ENCODE peak calls at places on chromosomes 3 and 15, in eight cellular contexts. M, H, X, O, L, Z, J and Q are unnamed samples.

GRCh38 chr15:57340673-57341259 is 35.5 kb upstream of the CGNL1 start:
- DNase-seq in M (no peak), H (peak), X (peak), O (peak), L (no peak), Z (no peak), J (peak), Q (peak)

GRCh38 chr3:121979246-121979645 is 42.8 kb downstream of the ILDR1 start:
- DNase-seq in M (no peak), H (no peak), X (no peak), O (no peak), L (no peak), Z (no peak), J (no peak), Q (no peak)

GRCh38 chr15:100175406-100176114 is 166.2 kb downstream of the ADAMTS17 start:
- DNase-seq in M (no peak), H (no peak), X (no peak), O (no peak), L (no peak), Z (no peak), J (no peak), Q (peak)

GRCh38 chr3:48634661-48635221 is 520 bp downstream of the SLC26A6 start:
- DNase-seq in M (peak), H (peak), X (peak), O (no peak), L (no peak), Z (peak), J (peak), Q (peak)

GRCh38 chr15:67202991-67203390 is 51.5 kb downstream of the AAGAB start:
- DNase-seq in M (no peak), H (no peak), X (no peak), O (no peak), L (no peak), Z (no peak), J (no peak), Q (no peak)

GRCh38 chr3:189305412-189305811 is 133.6 kb downstream of the TPRG1 start:
- DNase-seq in M (no peak), H (no peak), X (no peak), O (no peak), L (no peak), Z (no peak), J (no peak), Q (no peak)

GRCh38 chr3:189652042-189652441 is 20.9 kb downstream of the TP63 start:
- DNase-seq in M (no peak), H (no peak), X (no peak), O (no peak), L (no peak), Z (no peak), J (no peak), Q (peak)

GRCh38 chr3:108590443-108590842 is 921 bp downstream of the DZIP3 start:
- DNase-seq in M (no peak), H (no peak), X (no peak), O (no peak), L (no peak), Z (no peak), J (no peak), Q (no peak)

GRCh38 chr15:48645558-48646330 is at the start of gene FBN1:
- DNase-seq in M (peak), H (peak), X (no peak), O (peak), L (peak), Z (peak), J (peak), Q (peak)

GRCh38 chr15:92886229-92886628 is 13.9 kb upstream of the CHD2 start:
- DNase-seq in M (no peak), H (no peak), X (no peak), O (no peak), L (no peak), Z (no peak), J (no peak), Q (no peak)

GRCh38 chr15:90873998-90874605 is 5.7 kb downstream of the FURIN start:
- DNase-seq in M (no peak), H (no peak), X (peak), O (no peak), L (no peak), Z (no peak), J (no peak), Q (peak)

GRCh38 chr3:196141052-196141865 is 59.4 kb upstream of the TFRC start:
- DNase-seq in M (no peak), H (no peak), X (no peak), O (no peak), L (no peak), Z (no peak), J (no peak), Q (no peak)

GRCh38 chr3:58063424-58063823 is 55.2 kb downstream of the FLNB start:
- DNase-seq in M (peak), H (no peak), X (no peak), O (no peak), L (no peak), Z (no peak), J (peak), Q (no peak)

GRCh38 chr3:184602406-184603155 is 41.0 kb downstream of the EPHB3 start:
- DNase-seq in M (no peak), H (peak), X (peak), O (no peak), L (no peak), Z (no peak), J (no peak), Q (peak)

GRCh38 chr3:40582401-40583027 is 57.8 kb downstream of the ZNF621 start:
- DNase-seq in M (no peak), H (no peak), X (no peak), O (no peak), L (no peak), Z (no peak), J (no peak), Q (no peak)

GRCh38 chr3:100548053-100548452 is 55.6 kb downstream of the TMEM45A start:
- DNase-seq in M (no peak), H (no peak), X (no peak), O (no peak), L (no peak), Z (no peak), J (no peak), Q (no peak)

GRCh38 chr15:73078722-73079121 is 26.5 kb downstream of the NEO1 start:
- DNase-seq in M (no peak), H (no peak), X (no peak), O (no peak), L (no peak), Z (no peak), J (no peak), Q (no peak)

GRCh38 chr15:96695426-96695825 is 364.9 kb downstream of the NR2F2 start:
- DNase-seq in M (no peak), H (no peak), X (no peak), O (no peak), L (no peak), Z (no peak), J (no peak), Q (no peak)

GRCh38 chr15:96699871-96700401 is 369.4 kb downstream of the NR2F2 start:
- DNase-seq in M (no peak), H (no peak), X (no peak), O (no peak), L (no peak), Z (no peak), J (no peak), Q (peak)

GRCh38 chr15:96692826-96693225 is 362.3 kb downstream of the NR2F2 start:
- DNase-seq in M (no peak), H (no peak), X (no peak), O (no peak), L (no peak), Z (no peak), J (no peak), Q (no peak)

GRCh38 chr15:96693515-96693914 is 363.0 kb downstream of the NR2F2 start:
- DNase-seq in M (no peak), H (no peak), X (no peak), O (no peak), L (no peak), Z (no peak), J (no peak), Q (no peak)

GRCh38 chr15:96693990-96694517 is 363.6 kb downstream of the NR2F2 start:
- DNase-seq in M (no peak), H (no peak), X (no peak), O (no peak), L (no peak), Z (no peak), J (no peak), Q (no peak)
- H3K27ac ChIP-seq in M (no peak), H (no peak), X (no peak), O (no peak), L (no peak), Z (no peak), J (no peak), Q (no peak)

GRCh38 chr3:12506201-12506600 is 21.9 kb downstream of the TSEN2 start:
- DNase-seq in M (no peak), H (no peak), X (no peak), O (no peak), L (no peak), Z (no peak), J (no peak), Q (no peak)

GRCh38 chr3:12507871-12508281 is 23.6 kb downstream of the TSEN2 start:
- DNase-seq in M (peak), H (no peak), X (peak), O (no peak), L (no peak), Z (no peak), J (no peak), Q (peak)

GRCh38 chr3:12501360-12502020 is 17.2 kb downstream of the TSEN2 start:
- DNase-seq in M (no peak), H (no peak), X (no peak), O (no peak), L (no peak), Z (no peak), J (no peak), Q (no peak)

GRCh38 chr3:12508316-12508715 is 24.0 kb downstream of the TSEN2 start:
- DNase-seq in M (peak), H (peak), X (peak), O (no peak), L (no peak), Z (no peak), J (peak), Q (peak)

GRCh38 chr3:12503126-12503952 is 19.1 kb downstream of the TSEN2 start:
- DNase-seq in M (no peak), H (no peak), X (no peak), O (no peak), L (no peak), Z (no peak), J (peak), Q (no peak)
- H3K27ac ChIP-seq in M (no peak), H (no peak), X (no peak), O (no peak), L (no peak), Z (no peak), J (no peak), Q (no peak)

DNA sequence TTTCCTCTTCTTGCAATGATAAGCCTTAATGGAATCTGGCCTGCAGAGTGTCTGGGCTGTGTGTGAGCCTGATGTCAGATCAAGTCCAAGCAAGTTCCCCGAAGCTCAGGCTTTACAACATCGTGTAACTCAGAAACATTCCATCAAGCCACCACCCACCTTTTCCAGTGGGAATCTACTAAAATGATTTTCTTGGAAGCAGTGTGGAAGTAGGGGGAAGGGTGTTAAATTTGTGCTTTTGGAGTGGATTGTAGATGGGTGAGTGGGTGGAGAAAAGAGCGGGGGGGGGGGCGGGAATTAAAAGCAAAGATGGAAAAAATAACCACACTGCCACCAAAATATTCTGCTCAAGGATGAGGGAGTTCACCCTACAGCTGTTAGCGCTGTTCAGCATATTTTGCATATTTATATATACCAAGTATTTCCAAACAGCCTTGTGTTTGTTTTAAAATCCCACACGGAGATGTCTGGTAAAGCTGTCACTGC is 53.6 kb downstream of the VGLL3 start:
- DNase-seq in M (peak), H (no peak), X (no peak), O (no peak), L (no peak), Z (peak), J (no peak), Q (no peak)
- H3K27ac ChIP-seq in M (peak), H (no peak), X (no peak), O (no peak), L (no peak), Z (peak), J (peak), Q (no peak)

GRCh38 chr15:85687329-85687728 is 107.4 kb downstream of the KLHL25 start:
- DNase-seq in M (no peak), H (no peak), X (no peak), O (no peak), L (no peak), Z (no peak), J (no peak), Q (no peak)
- H3K27ac ChIP-seq in M (no peak), H (no peak), X (no peak), O (no peak), L (no peak), Z (peak), J (no peak), Q (no peak)

GRCh38 chr3:43584043-43584826 is 37.6 kb downstream of the ANO10 start:
- DNase-seq in M (no peak), H (no peak), X (no peak), O (no peak), L (no peak), Z (no peak), J (no peak), Q (no peak)
- H3K27ac ChIP-seq in M (no peak), H (peak), X (no peak), O (no peak), L (no peak), Z (no peak), J (no peak), Q (no peak)